ENCODE peak calls at places on chromosome 22, in five cellular contexts. One of them, this sample, is unnamed. For H3K36me3, the result is how much of the 10 kb centered on the place peaks cover.

GRCh38 chr22:46148336-46148735 is 2.0 kb upstream of the PPARA start:
- DNase-seq in brain microvascular endothelial cell: no peak
- DNase-seq in HCT116: no peak
- DNase-seq in PC-9: no peak
- DNase-seq in thoracic aorta: no peak
- DNase-seq in this sample: no peak

GRCh38 chr22:24138649-24139420 is 42.5 kb upstream of the SUSD2 start:
- DNase-seq in thoracic aorta: no peak
- DNase-seq in brain microvascular endothelial cell: no peak
- DNase-seq in HCT116: no peak
- DNase-seq in PC-9: no peak
- DNase-seq in this sample: no peak

GRCh38 chr22:50268655-50269113 is 1.5 kb downstream of the MAPK11 start:
- DNase-seq in brain microvascular endothelial cell: no peak
- DNase-seq in thoracic aorta: no peak
- DNase-seq in HCT116: no peak
- DNase-seq in PC-9: no peak
- DNase-seq in this sample: no peak

GRCh38 chr22:36644333-36644757 is 59.2 kb downstream of the CACNG2 start:
- DNase-seq in PC-9: peak
- DNase-seq in brain microvascular endothelial cell: peak
- DNase-seq in HCT116: peak
- DNase-seq in thoracic aorta: no peak
- DNase-seq in this sample: peak

GRCh38 chr22:48459859-48460823 is 1367.5 kb downstream of the BRD1 start:
- DNase-seq in HCT116: no peak
- DNase-seq in thoracic aorta: no peak
- DNase-seq in PC-9: no peak
- DNase-seq in brain microvascular endothelial cell: no peak
- DNase-seq in this sample: no peak

GRCh38 chr22:42938976-42939375 is 76.0 kb downstream of the PACSIN2 start:
- DNase-seq in brain microvascular endothelial cell: no peak
- DNase-seq in thoracic aorta: no peak
- DNase-seq in PC-9: no peak
- DNase-seq in HCT116: no peak
- DNase-seq in this sample: no peak

GRCh38 chr22:44537016-44537936 is 39.2 kb upstream of the RTL6 start:
- DNase-seq in PC-9: no peak
- DNase-seq in brain microvascular endothelial cell: no peak
- DNase-seq in HCT116: no peak
- DNase-seq in thoracic aorta: no peak
- DNase-seq in this sample: peak

GRCh38 chr22:28917747-28918543 is 34.6 kb downstream of the ZNRF3 start:
- DNase-seq in thoracic aorta: no peak
- DNase-seq in brain microvascular endothelial cell: no peak
- DNase-seq in PC-9: no peak
- DNase-seq in HCT116: peak
- DNase-seq in this sample: no peak

GRCh38 chr22:44047891-44048301 is 23.8 kb downstream of the PARVB start:
- DNase-seq in brain microvascular endothelial cell: no peak
- DNase-seq in HCT116: no peak
- DNase-seq in thoracic aorta: no peak
- DNase-seq in PC-9: no peak
- DNase-seq in this sample: no peak

GRCh38 chr22:37601540-37602442 is 6.8 kb upstream of the GGA1 start:
- DNase-seq in brain microvascular endothelial cell: peak
- DNase-seq in PC-9: peak
- DNase-seq in HCT116: peak
- DNase-seq in thoracic aorta: no peak
- DNase-seq in this sample: peak

GRCh38 chr22:36753916-36754315 is 22.0 kb downstream of the IFT27 start:
- DNase-seq in PC-9: no peak
- DNase-seq in HCT116: no peak
- DNase-seq in thoracic aorta: no peak
- DNase-seq in brain microvascular endothelial cell: no peak
- DNase-seq in this sample: no peak

GRCh38 chr22:16922076-16922475 is 85.9 kb downstream of the GAB4 start:
- DNase-seq in thoracic aorta: no peak
- DNase-seq in HCT116: no peak
- DNase-seq in brain microvascular endothelial cell: no peak
- DNase-seq in PC-9: no peak
- DNase-seq in this sample: no peak

GRCh38 chr22:21587803-21588611 is 20.5 kb downstream of the UBE2L3 start:
- DNase-seq in PC-9: no peak
- DNase-seq in HCT116: no peak
- DNase-seq in brain microvascular endothelial cell: no peak
- DNase-seq in thoracic aorta: no peak
- DNase-seq in this sample: no peak

GRCh38 chr22:48644108-48644507 is 1183.6 kb downstream of the BRD1 start:
- DNase-seq in brain microvascular endothelial cell: no peak
- DNase-seq in PC-9: no peak
- DNase-seq in thoracic aorta: no peak
- DNase-seq in HCT116: no peak
- DNase-seq in this sample: peak

GRCh38 chr22:25540912-25541660 is 23.4 kb upstream of the GRK3 start:
- DNase-seq in HCT116: no peak
- DNase-seq in thoracic aorta: no peak
- DNase-seq in brain microvascular endothelial cell: no peak
- DNase-seq in PC-9: no peak
- DNase-seq in this sample: no peak

GRCh38 chr22:19119949-19120348 is 2.3 kb downstream of the DGCR2 start:
- DNase-seq in PC-9: no peak
- DNase-seq in HCT116: no peak
- DNase-seq in thoracic aorta: no peak
- DNase-seq in brain microvascular endothelial cell: no peak
- DNase-seq in this sample: no peak

GRCh38 chr22:49815641-49816071 is 12.0 kb downstream of the BRD1 start:
- DNase-seq in thoracic aorta: no peak
- DNase-seq in PC-9: peak
- DNase-seq in brain microvascular endothelial cell: peak
- DNase-seq in HCT116: no peak
- DNase-seq in this sample: no peak

GRCh38 chr22:45868586-45869443 is 108.1 kb downstream of the WNT7B start:
- DNase-seq in thoracic aorta: no peak
- DNase-seq in brain microvascular endothelial cell: no peak
- DNase-seq in HCT116: no peak
- DNase-seq in PC-9: no peak
- DNase-seq in this sample: no peak

GRCh38 chr22:25403752-25404471 is 160.6 kb upstream of the GRK3 start:
- DNase-seq in thoracic aorta: no peak
- DNase-seq in HCT116: no peak
- DNase-seq in PC-9: no peak
- DNase-seq in brain microvascular endothelial cell: no peak
- DNase-seq in this sample: no peak

GRCh38 chr22:47630741-47631534 is 868.5 kb downstream of the TBC1D22A start:
- DNase-seq in HCT116: no peak
- DNase-seq in brain microvascular endothelial cell: no peak
- DNase-seq in PC-9: no peak
- DNase-seq in thoracic aorta: no peak
- DNase-seq in this sample: peak

GRCh38 chr22:49621601-49622210 is 206.0 kb downstream of the BRD1 start:
- DNase-seq in thoracic aorta: no peak
- DNase-seq in HCT116: no peak
- DNase-seq in brain microvascular endothelial cell: no peak
- DNase-seq in PC-9: no peak
- DNase-seq in this sample: no peak

GRCh38 chr22:49366437-49366836 is 461.2 kb downstream of the BRD1 start:
- DNase-seq in thoracic aorta: no peak
- DNase-seq in HCT116: no peak
- DNase-seq in brain microvascular endothelial cell: no peak
- DNase-seq in PC-9: no peak
- DNase-seq in this sample: no peak

GRCh38 chr22:50529416-50530279 is at the start of gene TYMP:
- DNase-seq in brain microvascular endothelial cell: no peak
- DNase-seq in thoracic aorta: no peak
- DNase-seq in PC-9: peak
- DNase-seq in HCT116: no peak
- DNase-seq in this sample: peak

GRCh38 chr22:20577045-20577444 is 69.6 kb downstream of the MED15 start:
- DNase-seq in HCT116: no peak
- DNase-seq in PC-9: no peak
- DNase-seq in thoracic aorta: no peak
- DNase-seq in brain microvascular endothelial cell: no peak
- DNase-seq in this sample: no peak

GRCh38 chr22:20578707-20579106 is 71.3 kb downstream of the MED15 start:
- DNase-seq in HCT116: no peak
- DNase-seq in thoracic aorta: no peak
- DNase-seq in brain microvascular endothelial cell: no peak
- DNase-seq in PC-9: no peak
- DNase-seq in this sample: no peak

GRCh38 chr22:20576445-20576816 is 69.0 kb downstream of the MED15 start:
- DNase-seq in brain microvascular endothelial cell: no peak
- DNase-seq in thoracic aorta: no peak
- DNase-seq in HCT116: no peak
- DNase-seq in PC-9: no peak
- DNase-seq in this sample: no peak

GRCh38 chr22:20578192-20578591 is 70.8 kb downstream of the MED15 start:
- DNase-seq in thoracic aorta: no peak
- DNase-seq in brain microvascular endothelial cell: no peak
- DNase-seq in HCT116: no peak
- DNase-seq in PC-9: no peak
- DNase-seq in this sample: no peak

DNA sequence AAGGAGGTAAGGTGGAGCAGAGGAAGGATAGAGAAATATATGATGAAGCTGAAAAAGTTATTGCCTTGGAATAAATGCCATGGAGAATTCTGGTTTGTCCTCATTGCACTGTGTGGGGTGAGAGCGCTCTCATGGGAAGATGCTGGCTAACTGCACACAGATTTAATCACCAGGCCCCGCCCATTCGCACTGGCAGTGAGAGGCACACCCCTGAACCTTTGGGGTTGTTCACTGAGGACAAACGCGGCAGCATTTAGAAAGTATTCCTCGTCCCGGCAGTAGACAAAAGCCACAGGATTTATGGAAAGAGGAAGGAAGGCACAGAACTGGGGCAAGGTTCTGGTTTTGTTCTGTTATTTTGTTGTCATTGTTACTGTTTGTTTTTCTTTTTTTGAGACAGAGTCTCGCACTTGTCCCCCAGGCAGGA is 70.2 kb downstream of the MED15 start:
- DNase-seq in PC-9: no peak
- DNase-seq in HCT116: no peak
- DNase-seq in brain microvascular endothelial cell: no peak
- DNase-seq in thoracic aorta: no peak
- DNase-seq in this sample: no peak
- H3K36me3 ChIP-seq in PC-9: under half
- H3K36me3 ChIP-seq in HCT116: under half
- H3K36me3 ChIP-seq in brain microvascular endothelial cell: half or more
- H3K36me3 ChIP-seq in thoracic aorta: under half
- H3K36me3 ChIP-seq in this sample: half or more

GRCh38 chr22:35085621-35086020 is 19.7 kb downstream of the ISX start:
- DNase-seq in brain microvascular endothelial cell: no peak
- DNase-seq in PC-9: no peak
- DNase-seq in thoracic aorta: no peak
- DNase-seq in HCT116: no peak
- DNase-seq in this sample: no peak
- H3K4me3 ChIP-seq in brain microvascular endothelial cell: no peak
- H3K4me3 ChIP-seq in PC-9: no peak
- H3K4me3 ChIP-seq in thoracic aorta: no peak
- H3K4me3 ChIP-seq in HCT116: no peak
- H3K4me3 ChIP-seq in this sample: no peak

DNA sequence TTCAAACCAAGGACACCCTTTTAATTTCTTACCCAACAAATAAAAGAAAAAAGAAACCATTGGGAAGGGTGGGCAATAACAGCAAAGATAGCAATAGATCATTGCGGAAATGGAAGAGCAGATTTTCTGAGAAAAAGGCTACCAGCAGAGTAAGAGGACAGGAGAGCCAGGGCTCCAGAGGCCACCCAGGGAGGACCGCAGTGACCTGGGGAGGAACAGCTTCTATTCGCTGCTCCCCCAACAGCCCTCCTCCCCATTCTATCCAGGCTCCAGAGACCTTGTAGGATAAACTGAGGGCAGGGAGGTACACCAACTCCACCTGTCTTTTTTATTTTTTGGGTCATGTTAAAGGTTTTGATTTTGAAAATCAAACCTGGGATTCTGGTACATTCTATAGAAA is 59.8 kb downstream of the SYN3 start:
- DNase-seq in HCT116: no peak
- DNase-seq in brain microvascular endothelial cell: no peak
- DNase-seq in thoracic aorta: no peak
- DNase-seq in PC-9: no peak
- DNase-seq in this sample: no peak
- H3K36me3 ChIP-seq in HCT116: under half
- H3K36me3 ChIP-seq in brain microvascular endothelial cell: under half
- H3K36me3 ChIP-seq in thoracic aorta: under half
- H3K36me3 ChIP-seq in PC-9: under half
- H3K36me3 ChIP-seq in this sample: under half

GRCh38 chr22:27900153-27900552 is 18.9 kb downstream of the PITPNB start:
- DNase-seq in PC-9: no peak
- DNase-seq in HCT116: no peak
- DNase-seq in thoracic aorta: no peak
- DNase-seq in brain microvascular endothelial cell: no peak
- DNase-seq in this sample: no peak

GRCh38 chr22:27892064-27892463 is 27.0 kb downstream of the PITPNB start:
- DNase-seq in brain microvascular endothelial cell: no peak
- DNase-seq in thoracic aorta: no peak
- DNase-seq in PC-9: no peak
- DNase-seq in HCT116: no peak
- DNase-seq in this sample: no peak

GRCh38 chr22:27895600-27895999 is 23.5 kb downstream of the PITPNB start:
- DNase-seq in thoracic aorta: no peak
- DNase-seq in brain microvascular endothelial cell: no peak
- DNase-seq in HCT116: no peak
- DNase-seq in PC-9: no peak
- DNase-seq in this sample: no peak

GRCh38 chr22:27892811-27893210 is 26.2 kb downstream of the PITPNB start:
- DNase-seq in brain microvascular endothelial cell: no peak
- DNase-seq in PC-9: no peak
- DNase-seq in HCT116: no peak
- DNase-seq in thoracic aorta: no peak
- DNase-seq in this sample: no peak

GRCh38 chr22:27896251-27896650 is 22.8 kb downstream of the PITPNB start:
- DNase-seq in thoracic aorta: no peak
- DNase-seq in PC-9: no peak
- DNase-seq in brain microvascular endothelial cell: no peak
- DNase-seq in HCT116: no peak
- DNase-seq in this sample: no peak
- H3K4me3 ChIP-seq in thoracic aorta: no peak
- H3K4me3 ChIP-seq in PC-9: no peak
- H3K4me3 ChIP-seq in brain microvascular endothelial cell: no peak
- H3K4me3 ChIP-seq in HCT116: no peak
- H3K4me3 ChIP-seq in this sample: no peak

DNA sequence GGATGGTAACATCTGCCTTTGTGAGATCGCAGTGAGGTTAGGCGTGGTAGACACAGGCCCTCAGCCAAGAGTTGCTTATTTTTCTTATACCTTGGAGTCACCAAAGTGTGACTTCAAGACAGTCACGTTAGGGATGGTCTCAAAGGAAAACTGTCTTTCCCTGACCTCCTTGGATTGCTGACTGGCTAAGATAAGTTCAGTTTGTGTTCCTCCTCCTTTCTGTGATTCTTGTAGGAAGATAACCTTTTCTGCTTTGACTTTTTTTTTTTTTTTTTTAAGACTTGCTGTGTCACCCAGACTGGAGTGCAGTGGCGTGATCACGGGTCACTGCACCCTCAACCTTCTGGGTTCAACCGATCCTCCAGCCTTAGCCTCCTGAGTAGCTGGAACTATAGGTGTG is 23.1 kb downstream of the TAB1 start:
- DNase-seq in HCT116: no peak
- DNase-seq in thoracic aorta: no peak
- DNase-seq in brain microvascular endothelial cell: no peak
- DNase-seq in PC-9: no peak
- DNase-seq in this sample: no peak
- H3K36me3 ChIP-seq in HCT116: under half
- H3K36me3 ChIP-seq in thoracic aorta: half or more
- H3K36me3 ChIP-seq in brain microvascular endothelial cell: under half
- H3K36me3 ChIP-seq in PC-9: under half
- H3K36me3 ChIP-seq in this sample: under half

This sample was measured in MG63.